ENCODE peak calls at places on chromosome 21, in four cellular contexts. H, W, U and Y are unnamed samples. For H3K4me1, the result is how much of the 10 kb centered on the place peaks cover.

GRCh38 chr21:39381009-39381408 is 32.1 kb upstream of the HMGN1 start:
- DNase-seq in W (no peak), U (no peak), H (no peak), Y (no peak)

GRCh38 chr21:44828362-44829056 is 10.6 kb upstream of the SUMO3 start:
- DNase-seq in H (no peak), U (no peak), W (no peak), Y (no peak)

GRCh38 chr21:29524055-29524454 is 225.3 kb downstream of the BACH1 start:
- DNase-seq in H (no peak), W (no peak), U (no peak), Y (no peak)

GRCh38 chr21:29260461-29260860 is 38.3 kb upstream of the BACH1 start:
- DNase-seq in H (no peak), U (no peak), W (no peak), Y (no peak)

GRCh38 chr21:44939532-44940115 is at the start of gene SLX9:
- DNase-seq in W (no peak), H (peak), U (peak), Y (peak)

GRCh38 chr21:36120304-36120902 is 14.5 kb upstream of the CBR3 start:
- DNase-seq in W (no peak), U (no peak), H (no peak), Y (no peak)

GRCh38 chr21:29534448-29534847 is 235.7 kb downstream of the BACH1 start:
- DNase-seq in W (no peak), H (no peak), U (no peak), Y (no peak)

GRCh38 chr21:31636874-31637273 is 22.6 kb upstream of the SOD1 start:
- DNase-seq in H (no peak), W (no peak), U (no peak), Y (no peak)

GRCh38 chr21:44845418-44846200 is 27.7 kb upstream of the SUMO3 start:
- DNase-seq in H (peak), U (peak), W (no peak), Y (peak)

GRCh38 chr21:44354775-44355771 is 1.7 kb downstream of the TRPM2 start:
- DNase-seq in U (peak), W (peak), H (no peak), Y (no peak)

GRCh38 chr21:29130234-29130993 is at the start of gene MAP3K7CL:
- DNase-seq in U (no peak), H (no peak), W (no peak), Y (no peak)

DNA sequence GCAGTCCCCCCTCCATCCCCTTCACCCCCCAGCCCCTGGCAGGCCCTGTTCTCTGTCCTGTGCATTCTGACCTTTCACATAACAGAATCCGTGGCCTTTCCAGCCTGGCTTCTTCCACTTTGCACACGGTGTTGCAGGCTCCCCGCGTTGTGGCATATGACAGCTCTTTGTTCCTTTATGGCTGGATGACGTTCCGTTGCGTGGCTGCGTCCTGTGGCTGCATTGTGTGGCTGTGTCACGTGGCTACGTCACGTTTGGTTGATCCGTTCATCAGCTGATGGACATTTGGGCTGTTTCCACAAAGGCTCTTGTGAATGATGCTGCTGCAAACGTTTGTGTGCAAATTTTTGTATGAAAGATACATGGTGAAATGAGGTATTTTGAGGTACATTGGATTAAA is 53.3 kb downstream of the PDE9A start:
- DNase-seq in U (no peak), W (no peak), H (no peak), Y (no peak)
- H3K4me1 ChIP-seq in U (under half), W (under half), H (under half), Y (under half)

DNA sequence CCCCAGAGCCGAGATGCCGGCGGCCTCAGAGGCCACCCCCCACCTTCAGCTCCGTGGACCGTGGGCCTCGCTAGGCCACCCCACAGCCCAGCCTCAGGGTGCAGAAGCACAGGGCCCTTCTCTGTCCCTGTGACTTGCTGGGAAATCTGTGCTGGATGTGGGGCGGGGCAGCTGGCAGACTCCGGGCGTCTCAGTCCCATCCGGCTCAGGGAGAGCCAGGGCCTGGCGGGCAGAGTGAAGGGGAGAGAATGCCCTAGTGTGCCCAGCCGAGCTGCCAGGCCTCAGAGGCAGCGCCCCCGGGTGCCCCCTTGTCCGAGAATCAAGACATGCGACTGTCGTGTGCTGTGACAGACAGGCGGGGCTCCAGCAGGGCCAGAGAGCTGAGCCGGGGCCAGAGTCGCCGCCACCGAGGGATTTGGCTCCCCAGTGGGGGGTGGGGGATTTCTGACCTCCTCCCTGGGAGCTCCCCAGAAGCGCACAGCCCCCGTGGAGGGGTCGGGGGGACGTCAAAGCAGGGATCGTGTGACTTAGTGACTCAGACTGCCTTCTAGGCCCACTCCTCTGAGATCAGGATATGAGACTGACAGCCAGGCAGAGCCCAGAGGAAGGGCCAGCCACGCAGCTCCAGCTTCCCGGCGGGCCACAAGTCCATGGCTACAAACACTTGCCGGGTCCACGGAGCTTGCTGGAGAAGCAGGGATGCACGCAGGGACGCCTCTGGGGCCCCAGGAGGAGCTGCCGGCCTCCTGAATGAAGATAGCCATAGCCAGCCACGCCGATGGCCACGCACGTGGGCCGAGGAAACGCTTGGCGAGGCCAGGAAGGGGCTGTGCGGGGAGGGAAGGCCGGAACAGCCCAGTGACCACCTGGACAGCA is 11.9 kb downstream of the COL6A1 start:
- DNase-seq in H (no peak), U (no peak), W (no peak), Y (no peak)
- TF ChIP-seq SUZ12 in H (no peak), U (no peak), W (no peak), Y (no peak)

GRCh38 chr21:25566645-25567044 is 40.6 kb downstream of the MRPL39 start:
- DNase-seq in H (no peak), W (no peak), U (no peak), Y (no peak)

GRCh38 chr21:25567472-25567871 is 39.8 kb downstream of the MRPL39 start:
- DNase-seq in H (no peak), W (peak), U (no peak), Y (no peak)

GRCh38 chr21:25569711-25570110 is 37.6 kb downstream of the MRPL39 start:
- DNase-seq in U (no peak), H (no peak), W (no peak), Y (no peak)

GRCh38 chr21:25569084-25569483 is 38.2 kb downstream of the MRPL39 start:
- DNase-seq in H (no peak), W (no peak), U (no peak), Y (no peak)

DNA sequence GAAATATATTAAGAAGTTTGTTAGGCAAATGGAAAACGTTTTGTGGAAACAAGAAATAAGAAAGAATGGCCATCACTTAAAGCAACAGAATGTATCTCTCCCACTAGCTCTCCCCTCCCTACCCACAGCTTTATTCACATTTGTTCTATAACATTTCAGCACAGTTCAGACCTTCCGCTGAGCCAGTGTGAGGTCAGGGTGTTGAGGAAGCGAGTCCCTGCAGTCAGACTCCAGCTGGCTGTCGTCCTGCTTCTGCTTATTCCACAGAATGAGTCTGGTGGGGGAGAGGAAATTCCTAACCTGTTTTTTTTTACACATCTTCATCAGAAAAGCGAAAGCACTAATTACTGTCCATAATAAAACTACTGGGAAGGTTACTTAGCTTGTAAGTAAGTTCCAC is 39.1 kb downstream of the MRPL39 start:
- DNase-seq in U (no peak), W (no peak), H (no peak), Y (no peak)
- TF ChIP-seq ZNF274 in U (no peak), W (no peak), H (no peak), Y (no peak)

GRCh38 chr21:34131586-34131985 is 58.2 kb downstream of the MRPS6 start:
- DNase-seq in W (no peak), U (no peak), H (no peak), Y (no peak)
- H3K4me1 ChIP-seq in W (under half), U (under half), H (under half), Y (under half)

GRCh38 chr21:15978158-15978805 is 248.5 kb downstream of the USP25 start:
- DNase-seq in W (no peak), H (no peak), U (no peak), Y (no peak)

GRCh38 chr21:15976807-15977206 is 247.0 kb downstream of the USP25 start:
- DNase-seq in U (no peak), W (no peak), H (no peak), Y (no peak)
- TF ChIP-seq SUZ12 in U (no peak), W (no peak), H (no peak), Y (no peak)

GRCh38 chr21:37445228-37445627 is 78.7 kb downstream of the DYRK1A start:
- DNase-seq in H (no peak), U (no peak), W (no peak), Y (no peak)
- TF ChIP-seq ZNF274 in H (no peak), U (no peak), W (no peak), Y (no peak)

GRCh38 chr21:41802185-41802584 is 35.3 kb upstream of the RIPK4 start:
- DNase-seq in U (no peak), H (no peak), W (no peak), Y (no peak)
- H3K4me1 ChIP-seq in U (under half), H (under half), W (under half), Y (under half)

GRCh38 chr21:27154451-27155129 is 187.7 kb upstream of the ADAMTS5 start:
- DNase-seq in U (no peak), H (no peak), W (no peak), Y (no peak)
- TF ChIP-seq SUZ12 in U (no peak), H (no peak), W (no peak), Y (no peak)